ENCODE peak calls at places on chromosomes 11 and 22, in ten cellular contexts. One of them, this sample, is unnamed.

GRCh38 chr22:41366323-41367014 is 15.3 kb upstream of the TEF start:
- DNase-seq in activated B cell treated with CpG ODN at 0.5 μM for 24 hours: no peak
- DNase-seq in glutamatergic neuron: no peak
- DNase-seq in EL: no peak
- DNase-seq in foreskin melanocyte: no peak
- DNase-seq in GM23248: no peak
- DNase-seq in activated CD8-positive, alpha-beta memory T cell treated with anti-CD3 and anti-CD28 coated beads for 4 hours: no peak
- DNase-seq in astrocyte of the spinal cord: no peak
- DNase-seq in activated T-helper 1 cell treated with anti-CD3 and anti-CD28 coated beads, Interleukin-12 subunit alpha, Interleukin-12 subunit beta, Interleukin-2, Interleukin-4 antibody, amounts not matched to agents 30 ng/mL and 10 ng/mL and 1 ng/mL, durations not matched to agents 14 hours and 24 hours and 36 hours: no peak
- DNase-seq in ovary: no peak
- DNase-seq in this sample: no peak

GRCh38 chr22:44549701-44550100 is 51.7 kb upstream of the RTL6 start:
- DNase-seq in activated B cell treated with CpG ODN at 0.5 μM for 24 hours: no peak
- DNase-seq in glutamatergic neuron: peak; percentile 49
- DNase-seq in EL: no peak
- DNase-seq in foreskin melanocyte: no peak
- DNase-seq in GM23248: no peak
- DNase-seq in activated CD8-positive, alpha-beta memory T cell treated with anti-CD3 and anti-CD28 coated beads for 4 hours: no peak
- DNase-seq in astrocyte of the spinal cord: no peak
- DNase-seq in activated T-helper 1 cell treated with anti-CD3 and anti-CD28 coated beads, Interleukin-12 subunit alpha, Interleukin-12 subunit beta, Interleukin-2, Interleukin-4 antibody, amounts not matched to agents 30 ng/mL and 10 ng/mL and 1 ng/mL, durations not matched to agents 14 hours and 24 hours and 36 hours: no peak
- DNase-seq in ovary: no peak
- DNase-seq in this sample: no peak

GRCh38 chr11:66951135-66951534 is 7.0 kb downstream of the PC start:
- DNase-seq in activated B cell treated with CpG ODN at 0.5 μM for 24 hours: no peak
- DNase-seq in glutamatergic neuron: no peak
- DNase-seq in EL: no peak
- DNase-seq in foreskin melanocyte: no peak
- DNase-seq in GM23248: no peak
- DNase-seq in activated CD8-positive, alpha-beta memory T cell treated with anti-CD3 and anti-CD28 coated beads for 4 hours: no peak
- DNase-seq in astrocyte of the spinal cord: no peak
- DNase-seq in activated T-helper 1 cell treated with anti-CD3 and anti-CD28 coated beads, Interleukin-12 subunit alpha, Interleukin-12 subunit beta, Interleukin-2, Interleukin-4 antibody, amounts not matched to agents 30 ng/mL and 10 ng/mL and 1 ng/mL, durations not matched to agents 14 hours and 24 hours and 36 hours: no peak
- DNase-seq in ovary: no peak
- DNase-seq in this sample: no peak

GRCh38 chr11:1573077-1573846 is 1.2 kb upstream of the DUSP8 start:
- DNase-seq in activated B cell treated with CpG ODN at 0.5 μM for 24 hours: peak; percentile 53
- DNase-seq in glutamatergic neuron: no peak
- DNase-seq in EL: no peak
- DNase-seq in foreskin melanocyte: no peak
- DNase-seq in GM23248: no peak
- DNase-seq in activated CD8-positive, alpha-beta memory T cell treated with anti-CD3 and anti-CD28 coated beads for 4 hours: no peak
- DNase-seq in astrocyte of the spinal cord: no peak
- DNase-seq in activated T-helper 1 cell treated with anti-CD3 and anti-CD28 coated beads, Interleukin-12 subunit alpha, Interleukin-12 subunit beta, Interleukin-2, Interleukin-4 antibody, amounts not matched to agents 30 ng/mL and 10 ng/mL and 1 ng/mL, durations not matched to agents 14 hours and 24 hours and 36 hours: no peak
- DNase-seq in ovary: no peak
- DNase-seq in this sample: no peak

GRCh38 chr11:62013266-62014157 is 46.1 kb upstream of the FTH1 start:
- DNase-seq in activated B cell treated with CpG ODN at 0.5 μM for 24 hours: no peak
- DNase-seq in glutamatergic neuron: no peak
- DNase-seq in EL: peak; percentile 79
- DNase-seq in foreskin melanocyte: peak; percentile 46
- DNase-seq in GM23248: peak; percentile 76
- DNase-seq in activated CD8-positive, alpha-beta memory T cell treated with anti-CD3 and anti-CD28 coated beads for 4 hours: no peak
- DNase-seq in astrocyte of the spinal cord: no peak
- DNase-seq in activated T-helper 1 cell treated with anti-CD3 and anti-CD28 coated beads, Interleukin-12 subunit alpha, Interleukin-12 subunit beta, Interleukin-2, Interleukin-4 antibody, amounts not matched to agents 30 ng/mL and 10 ng/mL and 1 ng/mL, durations not matched to agents 14 hours and 24 hours and 36 hours: no peak
- DNase-seq in ovary: no peak
- DNase-seq in this sample: no peak

GRCh38 chr22:37639070-37639760 is at the start of gene SH3BP1:
- DNase-seq in activated B cell treated with CpG ODN at 0.5 μM for 24 hours: peak; percentile 63
- DNase-seq in glutamatergic neuron: peak; percentile 72
- DNase-seq in EL: peak; percentile 61
- DNase-seq in foreskin melanocyte: no peak
- DNase-seq in GM23248: peak; percentile 70
- DNase-seq in activated CD8-positive, alpha-beta memory T cell treated with anti-CD3 and anti-CD28 coated beads for 4 hours: no peak
- DNase-seq in astrocyte of the spinal cord: no peak
- DNase-seq in activated T-helper 1 cell treated with anti-CD3 and anti-CD28 coated beads, Interleukin-12 subunit alpha, Interleukin-12 subunit beta, Interleukin-2, Interleukin-4 antibody, amounts not matched to agents 30 ng/mL and 10 ng/mL and 1 ng/mL, durations not matched to agents 14 hours and 24 hours and 36 hours: peak; percentile 64
- DNase-seq in ovary: peak; percentile 60
- DNase-seq in this sample: peak; percentile 44

GRCh38 chr11:2697871-2698270 is 1.9 kb downstream of the KCNQ1OT1 start:
- DNase-seq in activated B cell treated with CpG ODN at 0.5 μM for 24 hours: no peak
- DNase-seq in glutamatergic neuron: no peak
- DNase-seq in EL: no peak
- DNase-seq in foreskin melanocyte: no peak
- DNase-seq in GM23248: peak; percentile 35
- DNase-seq in activated CD8-positive, alpha-beta memory T cell treated with anti-CD3 and anti-CD28 coated beads for 4 hours: no peak
- DNase-seq in astrocyte of the spinal cord: no peak
- DNase-seq in activated T-helper 1 cell treated with anti-CD3 and anti-CD28 coated beads, Interleukin-12 subunit alpha, Interleukin-12 subunit beta, Interleukin-2, Interleukin-4 antibody, amounts not matched to agents 30 ng/mL and 10 ng/mL and 1 ng/mL, durations not matched to agents 14 hours and 24 hours and 36 hours: no peak
- DNase-seq in ovary: no peak
- DNase-seq in this sample: no peak

GRCh38 chr11:75468534-75469340 is 35.7 kb upstream of the KLHL35 start:
- DNase-seq in activated B cell treated with CpG ODN at 0.5 μM for 24 hours: no peak
- DNase-seq in glutamatergic neuron: no peak
- DNase-seq in EL: peak; percentile 75
- DNase-seq in foreskin melanocyte: no peak
- DNase-seq in GM23248: peak; percentile 41
- DNase-seq in activated CD8-positive, alpha-beta memory T cell treated with anti-CD3 and anti-CD28 coated beads for 4 hours: no peak
- DNase-seq in astrocyte of the spinal cord: peak; percentile 79
- DNase-seq in activated T-helper 1 cell treated with anti-CD3 and anti-CD28 coated beads, Interleukin-12 subunit alpha, Interleukin-12 subunit beta, Interleukin-2, Interleukin-4 antibody, amounts not matched to agents 30 ng/mL and 10 ng/mL and 1 ng/mL, durations not matched to agents 14 hours and 24 hours and 36 hours: no peak
- DNase-seq in ovary: peak; percentile 91
- DNase-seq in this sample: no peak

GRCh38 chr11:94737171-94737611 is 31.0 kb upstream of the AMOTL1 start:
- DNase-seq in activated B cell treated with CpG ODN at 0.5 μM for 24 hours: no peak
- DNase-seq in glutamatergic neuron: no peak
- DNase-seq in EL: peak; percentile 81
- DNase-seq in foreskin melanocyte: no peak
- DNase-seq in GM23248: peak; percentile 44
- DNase-seq in activated CD8-positive, alpha-beta memory T cell treated with anti-CD3 and anti-CD28 coated beads for 4 hours: no peak
- DNase-seq in astrocyte of the spinal cord: peak; percentile 44
- DNase-seq in activated T-helper 1 cell treated with anti-CD3 and anti-CD28 coated beads, Interleukin-12 subunit alpha, Interleukin-12 subunit beta, Interleukin-2, Interleukin-4 antibody, amounts not matched to agents 30 ng/mL and 10 ng/mL and 1 ng/mL, durations not matched to agents 14 hours and 24 hours and 36 hours: no peak
- DNase-seq in ovary: no peak
- DNase-seq in this sample: no peak

GRCh38 chr11:134032501-134033091 is 36.3 kb upstream of the JAM3 start:
- DNase-seq in activated B cell treated with CpG ODN at 0.5 μM for 24 hours: no peak
- DNase-seq in glutamatergic neuron: peak; percentile 77
- DNase-seq in EL: peak; percentile 28
- DNase-seq in foreskin melanocyte: no peak
- DNase-seq in GM23248: peak; percentile 74
- DNase-seq in activated CD8-positive, alpha-beta memory T cell treated with anti-CD3 and anti-CD28 coated beads for 4 hours: no peak
- DNase-seq in astrocyte of the spinal cord: no peak
- DNase-seq in activated T-helper 1 cell treated with anti-CD3 and anti-CD28 coated beads, Interleukin-12 subunit alpha, Interleukin-12 subunit beta, Interleukin-2, Interleukin-4 antibody, amounts not matched to agents 30 ng/mL and 10 ng/mL and 1 ng/mL, durations not matched to agents 14 hours and 24 hours and 36 hours: no peak
- DNase-seq in ovary: peak; percentile 25
- DNase-seq in this sample: no peak

GRCh38 chr22:17943533-17944204 is 80.7 kb downstream of the MICAL3 start:
- DNase-seq in activated B cell treated with CpG ODN at 0.5 μM for 24 hours: no peak
- DNase-seq in glutamatergic neuron: no peak
- DNase-seq in EL: no peak
- DNase-seq in foreskin melanocyte: no peak
- DNase-seq in GM23248: no peak
- DNase-seq in activated CD8-positive, alpha-beta memory T cell treated with anti-CD3 and anti-CD28 coated beads for 4 hours: no peak
- DNase-seq in astrocyte of the spinal cord: no peak
- DNase-seq in activated T-helper 1 cell treated with anti-CD3 and anti-CD28 coated beads, Interleukin-12 subunit alpha, Interleukin-12 subunit beta, Interleukin-2, Interleukin-4 antibody, amounts not matched to agents 30 ng/mL and 10 ng/mL and 1 ng/mL, durations not matched to agents 14 hours and 24 hours and 36 hours: no peak
- DNase-seq in ovary: no peak
- DNase-seq in this sample: no peak

GRCh38 chr11:62552931-62553838 is 6.6 kb upstream of the AHNAK start:
- DNase-seq in activated B cell treated with CpG ODN at 0.5 μM for 24 hours: no peak
- DNase-seq in glutamatergic neuron: no peak
- DNase-seq in EL: peak; percentile 98
- DNase-seq in foreskin melanocyte: peak; percentile 92
- DNase-seq in GM23248: peak; percentile 98
- DNase-seq in activated CD8-positive, alpha-beta memory T cell treated with anti-CD3 and anti-CD28 coated beads for 4 hours: no peak
- DNase-seq in astrocyte of the spinal cord: peak; percentile 96
- DNase-seq in activated T-helper 1 cell treated with anti-CD3 and anti-CD28 coated beads, Interleukin-12 subunit alpha, Interleukin-12 subunit beta, Interleukin-2, Interleukin-4 antibody, amounts not matched to agents 30 ng/mL and 10 ng/mL and 1 ng/mL, durations not matched to agents 14 hours and 24 hours and 36 hours: peak; percentile 56
- DNase-seq in ovary: peak; percentile 82
- DNase-seq in this sample: no peak

GRCh38 chr11:3232956-3233355 is 739 bp upstream of the MRGPRE start:
- DNase-seq in activated B cell treated with CpG ODN at 0.5 μM for 24 hours: no peak
- DNase-seq in glutamatergic neuron: no peak
- DNase-seq in EL: no peak
- DNase-seq in foreskin melanocyte: no peak
- DNase-seq in GM23248: no peak
- DNase-seq in activated CD8-positive, alpha-beta memory T cell treated with anti-CD3 and anti-CD28 coated beads for 4 hours: no peak
- DNase-seq in astrocyte of the spinal cord: no peak
- DNase-seq in activated T-helper 1 cell treated with anti-CD3 and anti-CD28 coated beads, Interleukin-12 subunit alpha, Interleukin-12 subunit beta, Interleukin-2, Interleukin-4 antibody, amounts not matched to agents 30 ng/mL and 10 ng/mL and 1 ng/mL, durations not matched to agents 14 hours and 24 hours and 36 hours: no peak
- DNase-seq in ovary: peak; percentile 8
- DNase-seq in this sample: no peak

GRCh38 chr11:47161134-47161854 is 15.4 kb downstream of the ARFGAP2 start:
- DNase-seq in activated B cell treated with CpG ODN at 0.5 μM for 24 hours: peak; percentile 47
- DNase-seq in glutamatergic neuron: peak; percentile 77
- DNase-seq in EL: peak; percentile 70
- DNase-seq in foreskin melanocyte: peak; percentile 59
- DNase-seq in GM23248: peak; percentile 82
- DNase-seq in activated CD8-positive, alpha-beta memory T cell treated with anti-CD3 and anti-CD28 coated beads for 4 hours: no peak
- DNase-seq in astrocyte of the spinal cord: peak; percentile 70
- DNase-seq in activated T-helper 1 cell treated with anti-CD3 and anti-CD28 coated beads, Interleukin-12 subunit alpha, Interleukin-12 subunit beta, Interleukin-2, Interleukin-4 antibody, amounts not matched to agents 30 ng/mL and 10 ng/mL and 1 ng/mL, durations not matched to agents 14 hours and 24 hours and 36 hours: peak; percentile 25
- DNase-seq in ovary: peak; percentile 58
- DNase-seq in this sample: peak; percentile 45

GRCh38 chr22:24247564-24248344 is 2.9 kb upstream of the GGT5 start:
- DNase-seq in activated B cell treated with CpG ODN at 0.5 μM for 24 hours: peak; percentile 45
- DNase-seq in glutamatergic neuron: peak; percentile 87
- DNase-seq in EL: peak; percentile 93
- DNase-seq in foreskin melanocyte: peak; percentile 61
- DNase-seq in GM23248: peak; percentile 98
- DNase-seq in activated CD8-positive, alpha-beta memory T cell treated with anti-CD3 and anti-CD28 coated beads for 4 hours: no peak
- DNase-seq in astrocyte of the spinal cord: peak; percentile 95
- DNase-seq in activated T-helper 1 cell treated with anti-CD3 and anti-CD28 coated beads, Interleukin-12 subunit alpha, Interleukin-12 subunit beta, Interleukin-2, Interleukin-4 antibody, amounts not matched to agents 30 ng/mL and 10 ng/mL and 1 ng/mL, durations not matched to agents 14 hours and 24 hours and 36 hours: peak; percentile 29
- DNase-seq in ovary: peak; percentile 96
- DNase-seq in this sample: no peak

GRCh38 chr11:120197977-120198376 is 12.9 kb upstream of the OAF start:
- DNase-seq in activated B cell treated with CpG ODN at 0.5 μM for 24 hours: no peak
- DNase-seq in glutamatergic neuron: no peak
- DNase-seq in EL: no peak
- DNase-seq in foreskin melanocyte: no peak
- DNase-seq in GM23248: no peak
- DNase-seq in activated CD8-positive, alpha-beta memory T cell treated with anti-CD3 and anti-CD28 coated beads for 4 hours: no peak
- DNase-seq in astrocyte of the spinal cord: no peak
- DNase-seq in activated T-helper 1 cell treated with anti-CD3 and anti-CD28 coated beads, Interleukin-12 subunit alpha, Interleukin-12 subunit beta, Interleukin-2, Interleukin-4 antibody, amounts not matched to agents 30 ng/mL and 10 ng/mL and 1 ng/mL, durations not matched to agents 14 hours and 24 hours and 36 hours: no peak
- DNase-seq in ovary: no peak
- DNase-seq in this sample: no peak

GRCh38 chr22:31378123-31378522 is 21.3 kb upstream of the DRG1 start:
- DNase-seq in activated B cell treated with CpG ODN at 0.5 μM for 24 hours: no peak
- DNase-seq in glutamatergic neuron: no peak
- DNase-seq in EL: no peak
- DNase-seq in foreskin melanocyte: no peak
- DNase-seq in GM23248: peak; percentile 6
- DNase-seq in activated CD8-positive, alpha-beta memory T cell treated with anti-CD3 and anti-CD28 coated beads for 4 hours: no peak
- DNase-seq in astrocyte of the spinal cord: no peak
- DNase-seq in activated T-helper 1 cell treated with anti-CD3 and anti-CD28 coated beads, Interleukin-12 subunit alpha, Interleukin-12 subunit beta, Interleukin-2, Interleukin-4 antibody, amounts not matched to agents 30 ng/mL and 10 ng/mL and 1 ng/mL, durations not matched to agents 14 hours and 24 hours and 36 hours: no peak
- DNase-seq in ovary: peak; percentile 24
- DNase-seq in this sample: no peak

GRCh38 chr11:109547356-109548027 is 125.5 kb downstream of the C11orf87 start:
- DNase-seq in activated B cell treated with CpG ODN at 0.5 μM for 24 hours: no peak
- DNase-seq in glutamatergic neuron: no peak
- DNase-seq in EL: peak; percentile 90
- DNase-seq in foreskin melanocyte: peak; percentile 11
- DNase-seq in GM23248: peak; percentile 76
- DNase-seq in activated CD8-positive, alpha-beta memory T cell treated with anti-CD3 and anti-CD28 coated beads for 4 hours: no peak
- DNase-seq in astrocyte of the spinal cord: peak; percentile 75
- DNase-seq in activated T-helper 1 cell treated with anti-CD3 and anti-CD28 coated beads, Interleukin-12 subunit alpha, Interleukin-12 subunit beta, Interleukin-2, Interleukin-4 antibody, amounts not matched to agents 30 ng/mL and 10 ng/mL and 1 ng/mL, durations not matched to agents 14 hours and 24 hours and 36 hours: no peak
- DNase-seq in ovary: no peak
- DNase-seq in this sample: no peak

GRCh38 chr11:120839201-120839600 is 184.7 kb upstream of the TBCEL start:
- DNase-seq in activated B cell treated with CpG ODN at 0.5 μM for 24 hours: no peak
- DNase-seq in glutamatergic neuron: no peak
- DNase-seq in EL: no peak
- DNase-seq in foreskin melanocyte: no peak
- DNase-seq in GM23248: no peak
- DNase-seq in activated CD8-positive, alpha-beta memory T cell treated with anti-CD3 and anti-CD28 coated beads for 4 hours: no peak
- DNase-seq in astrocyte of the spinal cord: no peak
- DNase-seq in activated T-helper 1 cell treated with anti-CD3 and anti-CD28 coated beads, Interleukin-12 subunit alpha, Interleukin-12 subunit beta, Interleukin-2, Interleukin-4 antibody, amounts not matched to agents 30 ng/mL and 10 ng/mL and 1 ng/mL, durations not matched to agents 14 hours and 24 hours and 36 hours: no peak
- DNase-seq in ovary: no peak
- DNase-seq in this sample: no peak

GRCh38 chr11:107526197-107526596 is 39.3 kb downstream of the ALKBH8 start:
- DNase-seq in activated B cell treated with CpG ODN at 0.5 μM for 24 hours: no peak
- DNase-seq in glutamatergic neuron: no peak
- DNase-seq in EL: no peak
- DNase-seq in foreskin melanocyte: no peak
- DNase-seq in GM23248: no peak
- DNase-seq in activated CD8-positive, alpha-beta memory T cell treated with anti-CD3 and anti-CD28 coated beads for 4 hours: no peak
- DNase-seq in astrocyte of the spinal cord: no peak
- DNase-seq in activated T-helper 1 cell treated with anti-CD3 and anti-CD28 coated beads, Interleukin-12 subunit alpha, Interleukin-12 subunit beta, Interleukin-2, Interleukin-4 antibody, amounts not matched to agents 30 ng/mL and 10 ng/mL and 1 ng/mL, durations not matched to agents 14 hours and 24 hours and 36 hours: no peak
- DNase-seq in ovary: no peak
- DNase-seq in this sample: no peak

GRCh38 chr11:133964946-133965632 is 8.3 kb upstream of the IGSF9B start:
- DNase-seq in activated B cell treated with CpG ODN at 0.5 μM for 24 hours: no peak
- DNase-seq in glutamatergic neuron: no peak
- DNase-seq in EL: peak; percentile 37
- DNase-seq in foreskin melanocyte: no peak
- DNase-seq in GM23248: peak; percentile 60
- DNase-seq in activated CD8-positive, alpha-beta memory T cell treated with anti-CD3 and anti-CD28 coated beads for 4 hours: no peak
- DNase-seq in astrocyte of the spinal cord: no peak
- DNase-seq in activated T-helper 1 cell treated with anti-CD3 and anti-CD28 coated beads, Interleukin-12 subunit alpha, Interleukin-12 subunit beta, Interleukin-2, Interleukin-4 antibody, amounts not matched to agents 30 ng/mL and 10 ng/mL and 1 ng/mL, durations not matched to agents 14 hours and 24 hours and 36 hours: no peak
- DNase-seq in ovary: no peak
- DNase-seq in this sample: no peak

GRCh38 chr11:3127706-3128355 is 37.3 kb downstream of the OSBPL5 start:
- DNase-seq in activated B cell treated with CpG ODN at 0.5 μM for 24 hours: no peak
- DNase-seq in glutamatergic neuron: peak; percentile 10
- DNase-seq in EL: no peak
- DNase-seq in foreskin melanocyte: no peak
- DNase-seq in GM23248: no peak
- DNase-seq in activated CD8-positive, alpha-beta memory T cell treated with anti-CD3 and anti-CD28 coated beads for 4 hours: no peak
- DNase-seq in astrocyte of the spinal cord: no peak
- DNase-seq in activated T-helper 1 cell treated with anti-CD3 and anti-CD28 coated beads, Interleukin-12 subunit alpha, Interleukin-12 subunit beta, Interleukin-2, Interleukin-4 antibody, amounts not matched to agents 30 ng/mL and 10 ng/mL and 1 ng/mL, durations not matched to agents 14 hours and 24 hours and 36 hours: no peak
- DNase-seq in ovary: no peak
- DNase-seq in this sample: no peak

GRCh38 chr11:65431452-65432132 is 9.0 kb downstream of the NEAT1 start:
- DNase-seq in activated B cell treated with CpG ODN at 0.5 μM for 24 hours: no peak
- DNase-seq in glutamatergic neuron: no peak
- DNase-seq in EL: peak; percentile 11
- DNase-seq in foreskin melanocyte: no peak
- DNase-seq in GM23248: peak; percentile 51
- DNase-seq in activated CD8-positive, alpha-beta memory T cell treated with anti-CD3 and anti-CD28 coated beads for 4 hours: no peak
- DNase-seq in astrocyte of the spinal cord: peak; percentile 44
- DNase-seq in activated T-helper 1 cell treated with anti-CD3 and anti-CD28 coated beads, Interleukin-12 subunit alpha, Interleukin-12 subunit beta, Interleukin-2, Interleukin-4 antibody, amounts not matched to agents 30 ng/mL and 10 ng/mL and 1 ng/mL, durations not matched to agents 14 hours and 24 hours and 36 hours: peak; percentile 42
- DNase-seq in ovary: no peak
- DNase-seq in this sample: no peak

This sample was measured in KG1.